ENCODE peak calls at places on chromosome 2, in four cellular contexts. S, F, Y and L are unnamed samples. For H3K4me1, the result is how much of the 10 kb centered on the place peaks cover.

GRCh38 chr2:192899466-192899865 is 704.7 kb upstream of the TMEFF2 start:
- DNase-seq in Y (no peak), S (no peak), F (no peak), L (no peak)

GRCh38 chr2:192153561-192153960 is 41.2 kb downstream of the TMEFF2 start:
- DNase-seq in F (no peak), S (no peak), Y (no peak), L (peak)

GRCh38 chr2:211055438-211055837 is 499.0 kb downstream of the CPS1 start:
- DNase-seq in S (no peak), Y (no peak), F (no peak), L (no peak)

GRCh38 chr2:162817921-162818320 is 20.6 kb downstream of the KCNH7 start:
- DNase-seq in F (no peak), Y (no peak), S (no peak), L (no peak)

GRCh38 chr2:147595200-147595599 is 249.6 kb upstream of the ACVR2A start:
- DNase-seq in Y (no peak), F (no peak), S (no peak), L (no peak)

GRCh38 chr2:40371525-40372277 is 80.2 kb downstream of the SLC8A1 start:
- DNase-seq in Y (peak), F (peak), S (no peak), L (no peak)

GRCh38 chr2:216192181-216192580 is 83.0 kb downstream of the XRCC5 start:
- DNase-seq in Y (no peak), F (no peak), S (no peak), L (no peak)

GRCh38 chr2:236714061-236714460 is 144.4 kb downstream of the ACKR3 start:
- DNase-seq in S (no peak), Y (no peak), F (no peak), L (no peak)

GRCh38 chr2:160928854-160929301 is 231.3 kb upstream of the TANK start:
- DNase-seq in Y (no peak), F (peak), S (no peak), L (peak)

GRCh38 chr2:96408631-96409542 is 73.3 kb downstream of the NCAPH start:
- DNase-seq in S (no peak), Y (peak), F (peak), L (no peak)

GRCh38 chr2:196601430-196602306 is 37.8 kb upstream of the CCDC150 start:
- DNase-seq in S (peak), F (peak), Y (peak), L (no peak)

GRCh38 chr2:145460151-145460550 is 940.2 kb upstream of the ZEB2 start:
- DNase-seq in Y (no peak), F (peak), S (no peak), L (no peak)

GRCh38 chr2:134139615-134140014 is 114.3 kb upstream of the MGAT5 start:
- DNase-seq in Y (no peak), F (no peak), S (no peak), L (no peak)

GRCh38 chr2:215324811-215325210 is 13.0 kb downstream of the ATIC start:
- DNase-seq in Y (no peak), S (no peak), F (no peak), L (no peak)

GRCh38 chr2:237547841-237548416 is 18.4 kb upstream of the PRLH start:
- DNase-seq in Y (peak), S (no peak), F (peak), L (no peak)

GRCh38 chr2:226658555-226658954 is 141.1 kb downstream of the IRS1 start:
- DNase-seq in S (no peak), Y (no peak), F (no peak), L (no peak)

GRCh38 chr2:172431428-172431827 is 4.0 kb downstream of the ITGA6 start:
- DNase-seq in Y (no peak), S (no peak), F (no peak), L (no peak)

GRCh38 chr2:177195194-177195593 is 17.4 kb upstream of the HNRNPA3 start:
- DNase-seq in F (no peak), Y (no peak), S (no peak), L (no peak)

GRCh38 chr2:123453046-123453445 is 572.0 kb upstream of the CNTNAP5 start:
- DNase-seq in S (no peak), F (no peak), Y (no peak), L (no peak)

GRCh38 chr2:196592331-196592911 is 47.1 kb upstream of the CCDC150 start:
- DNase-seq in S (no peak), F (peak), Y (peak), L (no peak)

GRCh38 chr2:132884692-132885091 is 214.7 kb upstream of the LYPD1 start:
- DNase-seq in Y (no peak), S (no peak), F (no peak), L (no peak)

GRCh38 chr2:11540996-11541692 is 7.3 kb downstream of the GREB1 start:
- DNase-seq in S (no peak), F (no peak), Y (no peak), L (no peak)

GRCh38 chr2:174678395-174678794 is 80.8 kb upstream of the WIPF1 start:
- DNase-seq in Y (no peak), F (no peak), S (no peak), L (no peak)

GRCh38 chr2:100818606-100819364 is 1.2 kb upstream of the NPAS2 start:
- DNase-seq in F (peak), Y (peak), S (peak), L (no peak)

GRCh38 chr2:158009425-158009824 is 92.3 kb upstream of the UPP2 start:
- DNase-seq in Y (peak), S (no peak), F (no peak), L (no peak)

GRCh38 chr2:144835634-144836351 is 315.9 kb upstream of the ZEB2 start:
- DNase-seq in S (no peak), F (peak), Y (peak), L (no peak)

GRCh38 chr2:181828122-181828705 is 63.3 kb upstream of the ITPRID2 start:
- DNase-seq in Y (no peak), F (no peak), S (no peak), L (no peak)

GRCh38 chr2:42784204-42784880 is 8.0 kb downstream of the HAAO start:
- DNase-seq in Y (no peak), S (no peak), F (no peak), L (no peak)

GRCh38 chr2:142754182-142754581 is 123.3 kb upstream of the KYNU start:
- DNase-seq in F (no peak), S (no peak), Y (no peak), L (no peak)

GRCh38 chr2:159146930-159147666 is 139.4 kb downstream of the WDSUB1 start:
- DNase-seq in F (no peak), S (no peak), Y (no peak), L (no peak)

GRCh38 chr2:232860593-232861241 is 9.3 kb upstream of the SNORC start:
- DNase-seq in S (no peak), F (no peak), Y (no peak), L (no peak)

GRCh38 chr2:70852824-70853223 is 17.2 kb upstream of the CD207 start:
- DNase-seq in F (no peak), Y (no peak), S (no peak), L (no peak)

GRCh38 chr2:99127999-99128398 is 13.5 kb upstream of the C2orf15 start:
- DNase-seq in F (no peak), S (no peak), Y (no peak), L (no peak)

GRCh38 chr2:47779416-47779790 is 3.5 kb upstream of the MSH6 start:
- DNase-seq in S (no peak), Y (no peak), F (no peak), L (no peak)

GRCh38 chr2:39408351-39409136 is 28.5 kb downstream of the MAP4K3 start:
- DNase-seq in S (no peak), Y (no peak), F (no peak), L (peak)

GRCh38 chr2:47555368-47555767 is 152.4 kb downstream of the MSH2 start:
- DNase-seq in Y (no peak), S (no peak), F (no peak), L (no peak)

GRCh38 chr2:46364797-46365457 is 67.7 kb downstream of the EPAS1 start:
- DNase-seq in F (peak), Y (peak), S (peak), L (peak)

GRCh38 chr2:18971628-18972027 is 382.3 kb upstream of the NT5C1B start:
- DNase-seq in F (peak), Y (no peak), S (no peak), L (no peak)

GRCh38 chr2:204505946-204506345 is 39.3 kb upstream of the PARD3B start:
- DNase-seq in Y (peak), S (no peak), F (peak), L (no peak)

GRCh38 chr2:3518496-3519254 is 656 bp downstream of the ADI1 start:
- DNase-seq in F (peak), Y (peak), S (peak), L (peak)
- H3K4me2 ChIP-seq in F (peak), Y (peak), S (peak), L (peak)

GRCh38 chr2:189952536-189953109 is 109.9 kb downstream of the MSTN start:
- DNase-seq in F (no peak), Y (no peak), S (no peak), L (peak)
- H3K27ac ChIP-seq in F (no peak), Y (no peak), S (peak), L (peak)

DNA sequence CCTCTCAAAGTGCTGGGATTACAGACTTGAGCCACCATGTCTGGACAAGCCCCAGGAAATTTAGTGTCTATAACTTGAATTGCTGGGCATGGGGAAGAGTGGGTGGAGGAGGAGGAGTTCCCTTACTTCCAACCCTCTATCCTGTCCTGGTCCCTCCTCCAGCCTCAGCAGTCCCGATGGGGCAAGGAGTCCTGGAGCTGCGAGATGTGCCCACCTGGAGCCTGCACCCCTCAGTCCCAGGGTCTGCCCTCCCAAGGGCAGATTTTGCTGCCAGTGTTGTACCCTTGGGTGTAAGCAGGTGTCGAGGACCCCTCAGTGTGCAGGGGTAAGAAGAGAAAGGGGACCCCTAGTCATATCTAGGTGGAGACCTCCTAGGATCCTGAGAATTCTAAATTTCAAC is 2.8 kb downstream of the VAMP8 start:
- DNase-seq in F (no peak), Y (no peak), S (no peak), L (no peak)
- H3K4me1 ChIP-seq in F (under half), Y (under half), S (under half), L (under half)

GRCh38 chr2:26511466-26511865 is 33.5 kb upstream of the OTOF start:
- DNase-seq in S (no peak), F (no peak), Y (no peak), L (no peak)

GRCh38 chr2:26509141-26509540 is 31.2 kb upstream of the OTOF start:
- DNase-seq in Y (no peak), F (no peak), S (no peak), L (no peak)

GRCh38 chr2:26513261-26513660 is 35.3 kb upstream of the OTOF start:
- DNase-seq in Y (no peak), S (no peak), F (no peak), L (no peak)

GRCh38 chr2:26514045-26514444 is 36.1 kb upstream of the OTOF start:
- DNase-seq in F (no peak), Y (no peak), S (no peak), L (no peak)

DNA sequence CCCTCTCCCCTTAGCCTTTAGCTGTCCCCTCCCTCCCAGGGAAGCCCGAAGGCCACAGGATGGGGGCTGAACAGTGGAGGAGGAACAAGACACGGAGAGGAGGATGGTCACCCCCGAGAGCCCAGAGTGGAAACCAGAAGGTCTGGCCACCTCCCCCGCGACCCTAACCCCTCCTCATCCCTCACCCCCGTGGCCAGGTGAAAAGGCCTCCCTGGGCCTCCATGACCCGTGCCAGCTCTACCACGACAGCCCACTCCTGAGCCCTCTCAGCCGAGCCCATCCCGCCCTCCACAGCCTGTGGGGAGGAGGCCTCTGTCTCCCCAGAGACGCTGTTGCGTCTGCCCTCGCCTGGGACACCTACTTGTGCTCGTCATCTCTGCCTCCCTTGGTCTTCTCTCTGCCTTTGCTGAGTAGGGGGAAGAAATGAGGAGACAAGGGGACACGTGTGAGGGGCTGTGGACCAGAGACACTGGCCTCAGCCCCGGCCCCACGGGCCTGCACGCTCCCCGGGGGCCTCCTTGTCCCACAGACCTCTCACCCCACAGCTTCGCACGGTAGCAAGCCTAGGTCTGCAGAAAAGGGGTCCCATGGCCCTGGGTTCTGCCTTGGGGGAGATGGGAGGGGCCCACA is 32.5 kb upstream of the OTOF start:
- DNase-seq in S (no peak), Y (no peak), F (no peak), L (no peak)
- H3K4me2 ChIP-seq in S (no peak), Y (no peak), F (no peak), L (no peak)

DNA sequence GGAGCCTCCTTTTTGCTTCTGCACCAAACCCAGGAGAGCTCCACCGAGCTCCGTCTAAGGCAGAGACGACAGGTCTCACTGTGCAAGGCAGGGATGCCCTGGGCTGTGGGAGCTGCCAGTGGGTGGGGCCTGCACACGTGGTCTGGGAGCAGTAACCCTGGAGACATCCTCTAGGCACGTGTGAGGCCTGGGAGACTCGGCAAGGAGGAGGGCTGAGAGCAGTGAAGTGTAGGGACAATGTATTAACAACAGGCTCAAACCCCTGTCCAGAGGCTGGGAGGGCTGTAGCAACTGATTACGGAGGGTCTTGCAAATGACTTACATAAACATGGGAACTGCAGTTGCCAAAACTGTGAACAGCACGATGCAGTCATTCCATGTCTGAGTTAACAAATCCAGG is 45.1 kb downstream of the CYP27C1 start:
- DNase-seq in F (peak), Y (peak), S (no peak), L (no peak)
- H3K27ac ChIP-seq in F (no peak), Y (no peak), S (no peak), L (no peak)